ENCODE peak calls at places on chromosomes 12 and 14, in five cellular contexts. B is A549, G is tibial artery, D is HepG2, V is left ventricle myocardium inferior. R is an unnamed sample.

GRCh38 chr14:60654303-60654925 is 5.1 kb upstream of the SIX1 start:
- DNase-seq in B (no peak), G (no peak), D (no peak), V (no peak), R (no peak)

GRCh38 chr14:56217380-56218045 is 99.3 kb downstream of the PELI2 start:
- DNase-seq in B (no peak), G (no peak), D (no peak), V (no peak), R (no peak)

GRCh38 chr14:20583142-20583541 is 4.7 kb downstream of the RNASE11 start:
- DNase-seq in B (no peak), G (no peak), D (no peak), V (no peak), R (no peak)

GRCh38 chr12:51085757-51086156 is 2.4 kb upstream of the CSRNP2 start:
- DNase-seq in B (no peak), G (no peak), D (no peak), V (no peak), R (no peak)

GRCh38 chr12:123931686-123932321 is 40.8 kb downstream of the CCDC92 start:
- DNase-seq in B (no peak), G (no peak), D (no peak), V (no peak), R (no peak)

GRCh38 chr12:124097681-124098080 is 124.7 kb downstream of the ZNF664 start:
- DNase-seq in B (no peak), G (no peak), D (no peak), V (no peak), R (no peak)

GRCh38 chr14:69079188-69079742 is 73.7 kb downstream of the DCAF5 start:
- DNase-seq in B (peak), G (no peak), D (no peak), V (no peak), R (no peak)

GRCh38 chr14:93936926-93937325 is 9.8 kb downstream of the FAM181A start:
- DNase-seq in B (no peak), G (no peak), D (no peak), V (no peak), R (no peak)

GRCh38 chr14:68491793-68492192 is 301.1 kb downstream of the ZFP36L1 start:
- DNase-seq in B (no peak), G (no peak), D (no peak), V (no peak), R (no peak)

GRCh38 chr14:90830931-90831701 is 14.9 kb upstream of the TTC7B start:
- DNase-seq in B (no peak), G (no peak), D (no peak), V (no peak), R (no peak)

GRCh38 chr12:126182619-126183236 is 1117.5 kb downstream of the AACS start:
- DNase-seq in B (no peak), G (no peak), D (no peak), V (no peak), R (no peak)

GRCh38 chr14:82710257-82710841 is 1176.7 kb upstream of the SEL1L start:
- DNase-seq in B (peak), G (no peak), D (peak), V (no peak), R (peak)

GRCh38 chr12:127926004-127926403 is 341.0 kb upstream of the TMEM132C start:
- DNase-seq in B (peak), G (no peak), D (no peak), V (no peak), R (no peak)

GRCh38 chr12:7479784-7480183 is 23.8 kb downstream of the CD163 start:
- DNase-seq in B (no peak), G (no peak), D (no peak), V (no peak), R (no peak)

GRCh38 chr12:64494998-64495729 is 43.2 kb downstream of the TBK1 start:
- DNase-seq in B (no peak), G (no peak), D (no peak), V (no peak), R (no peak)

GRCh38 chr14:51600658-51601057 is 51.1 kb upstream of the FRMD6 start:
- DNase-seq in B (no peak), G (no peak), D (no peak), V (no peak), R (no peak)
- H3K27ac ChIP-seq in B (no peak), G (no peak), D (no peak), V (no peak), R (peak)

GRCh38 chr14:106039400-106039799 is 513.0 kb downstream of the TMEM121 start:
- DNase-seq in B (peak), G (no peak), D (no peak), V (no peak), R (no peak)

GRCh38 chr14:106044515-106044914 is 518.1 kb downstream of the TMEM121 start:
- DNase-seq in B (no peak), G (no peak), D (no peak), V (no peak), R (no peak)

DNA sequence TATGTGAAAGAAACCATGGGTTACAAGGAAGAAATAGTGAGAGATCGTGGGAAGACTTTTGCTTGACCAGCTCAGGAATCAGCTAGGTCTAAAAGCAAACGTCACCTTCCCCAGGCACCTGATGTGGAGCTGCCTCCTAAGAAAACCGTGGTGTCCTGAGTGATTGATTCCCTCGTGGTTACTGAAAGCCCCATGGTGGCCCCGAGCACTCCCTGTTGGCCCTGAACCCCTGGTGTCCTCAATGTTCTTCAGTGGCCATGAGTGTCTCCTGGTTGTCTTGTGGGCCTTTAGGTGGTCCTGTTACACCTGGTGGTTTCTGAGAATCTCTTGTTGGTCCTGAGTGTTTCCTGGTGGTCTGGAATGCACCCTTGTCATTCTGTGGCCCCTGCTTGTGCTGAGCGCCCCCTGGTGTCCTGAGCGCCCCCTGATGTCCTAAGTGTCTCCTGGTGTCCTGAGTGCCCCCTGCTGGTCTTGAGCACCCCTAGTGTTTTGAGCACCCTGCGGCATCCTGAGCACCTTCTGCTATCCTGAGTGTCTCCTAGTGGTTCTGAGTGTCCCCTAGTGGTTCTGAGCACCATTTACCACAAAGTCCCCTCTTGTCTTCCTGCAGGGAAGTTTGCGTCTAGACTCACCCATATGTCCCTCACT is 518.7 kb downstream of the TMEM121 start:
- DNase-seq in B (peak), G (no peak), D (peak), V (no peak), R (no peak)
- TF ChIP-seq CTCF in B (peak), G (peak), D (peak), V (peak), R (no peak)

GRCh38 chr12:27207626-27208413 is 36.3 kb upstream of the STK38L start:
- DNase-seq in B (no peak), G (no peak), D (no peak), V (no peak), R (no peak)
- H3K27ac ChIP-seq in B (no peak), G (no peak), D (no peak), V (no peak), R (no peak)

GRCh38 chr12:68977335-68977734 is 44.4 kb upstream of the CPM start:
- DNase-seq in B (no peak), G (no peak), D (no peak), V (no peak), R (no peak)

GRCh38 chr12:68975811-68976210 is 42.8 kb upstream of the CPM start:
- DNase-seq in B (no peak), G (no peak), D (no peak), V (no peak), R (no peak)

GRCh38 chr12:68978678-68979077 is 45.7 kb upstream of the CPM start:
- DNase-seq in B (no peak), G (no peak), D (no peak), V (no peak), R (no peak)

GRCh38 chr12:68976304-68976915 is 43.4 kb upstream of the CPM start:
- DNase-seq in B (no peak), G (no peak), D (peak), V (no peak), R (no peak)

GRCh38 chr12:68977909-68978610 is 45.1 kb upstream of the CPM start:
- DNase-seq in B (no peak), G (no peak), D (no peak), V (no peak), R (no peak)
- TF ChIP-seq CTCF in B (no peak), G (no peak), D (no peak), V (no peak), R (no peak)

GRCh38 chr12:113237748-113238147 is 16.5 kb downstream of the TPCN1 start:
- DNase-seq in B (no peak), G (peak), D (no peak), V (no peak), R (no peak)
- H3K27ac ChIP-seq in B (no peak), G (peak), D (no peak), V (peak), R (peak)

GRCh38 chr12:5099136-5099535 is 55.5 kb downstream of the KCNA5 start:
- DNase-seq in B (no peak), G (no peak), D (no peak), V (no peak), R (no peak)

GRCh38 chr12:5094550-5094949 is 50.9 kb downstream of the KCNA5 start:
- DNase-seq in B (no peak), G (no peak), D (no peak), V (no peak), R (no peak)

GRCh38 chr12:5094986-5095385 is 51.3 kb downstream of the KCNA5 start:
- DNase-seq in B (no peak), G (no peak), D (no peak), V (no peak), R (no peak)

GRCh38 chr12:5097786-5098185 is 54.1 kb downstream of the KCNA5 start:
- DNase-seq in B (no peak), G (no peak), D (no peak), V (no peak), R (no peak)

GRCh38 chr12:5096241-5096880 is 52.7 kb downstream of the KCNA5 start:
- DNase-seq in B (no peak), G (no peak), D (no peak), V (no peak), R (no peak)
- TF ChIP-seq CTCF in B (no peak), G (no peak), D (no peak), V (peak), R (no peak)

GRCh38 chr14:38363217-38363616 is 107.3 kb upstream of the CLEC14A start:
- DNase-seq in B (no peak), G (no peak), D (no peak), V (no peak), R (no peak)

DNA sequence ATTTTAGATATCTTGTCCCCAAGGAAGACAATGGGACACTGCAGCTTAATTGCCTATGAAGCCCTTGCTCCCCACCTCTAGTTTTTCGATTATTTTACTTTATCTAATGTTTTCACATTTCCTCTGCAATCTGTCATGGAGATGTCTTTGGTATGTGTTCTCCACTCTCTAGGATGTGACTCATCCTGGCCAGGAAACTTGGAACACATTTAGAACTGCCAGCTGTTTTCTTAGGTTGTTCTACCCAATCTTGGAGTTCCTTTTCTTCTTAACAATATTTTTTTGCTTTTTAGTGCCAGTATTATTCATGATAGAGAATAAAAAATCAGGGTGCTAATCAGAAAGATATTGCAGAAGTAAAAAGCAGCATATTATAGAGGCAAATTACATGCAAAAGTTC is 101.7 kb upstream of the CLEC14A start:
- DNase-seq in B (no peak), G (no peak), D (no peak), V (no peak), R (peak)
- H3K27ac ChIP-seq in B (no peak), G (no peak), D (no peak), V (peak), R (no peak)

GRCh38 chr12:132502882-132503193 is 12.9 kb downstream of the FBRSL1 start:
- DNase-seq in B (no peak), G (no peak), D (no peak), V (no peak), R (no peak)
- TF ChIP-seq CTCF in B (no peak), G (no peak), D (no peak), V (no peak), R (no peak)

GRCh38 chr12:101455685-101456084 is 19.5 kb upstream of the SPIC start:
- DNase-seq in B (no peak), G (no peak), D (no peak), V (no peak), R (no peak)

DNA sequence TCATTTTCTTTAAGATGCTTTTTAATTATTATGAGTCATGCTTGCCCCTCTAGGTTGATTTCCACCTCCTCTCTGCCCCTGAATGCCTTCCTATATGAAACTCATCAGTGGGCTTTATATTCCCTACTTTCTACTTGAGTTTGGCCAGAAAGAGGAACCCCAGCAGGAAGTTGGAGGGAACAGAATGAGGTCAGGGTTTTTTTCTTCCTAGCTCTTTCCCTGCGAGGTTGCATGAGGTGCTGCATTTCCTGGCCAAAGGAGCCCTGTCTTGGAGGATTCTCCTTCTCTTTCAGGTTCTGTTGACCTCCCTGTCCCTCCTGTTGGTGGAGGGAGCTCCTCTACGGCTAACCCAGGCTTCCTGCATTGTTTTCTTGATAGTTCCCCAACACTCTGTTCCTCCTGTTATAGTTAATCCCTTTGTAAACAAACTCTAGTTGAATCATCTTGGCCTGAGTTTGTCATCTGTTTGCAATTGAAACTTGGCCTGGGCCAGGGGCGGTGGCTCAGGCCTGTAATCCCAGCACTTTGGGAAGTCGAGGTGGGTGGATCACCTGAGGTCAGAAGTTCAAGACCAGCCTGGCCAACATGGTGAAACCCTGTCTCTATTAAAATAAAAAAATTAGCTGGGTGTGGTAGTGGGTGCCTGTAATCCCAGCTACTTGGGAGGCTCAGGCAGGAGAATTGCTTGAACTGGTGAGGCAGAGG is 15.3 kb upstream of the SPIC start:
- DNase-seq in B (peak), G (no peak), D (peak), V (no peak), R (no peak)
- H3K27ac ChIP-seq in B (peak), G (no peak), D (no peak), V (no peak), R (no peak)